ENCODE peak calls at places on chromosomes 16 and 17, in nine cellular contexts. F is neural progenitor cell, Z is GM23338, R is HCT116, M is foreskin keratinocyte, X is heart right ventricle, K is fibroblast of lung, V is endodermal cell, I is psoas muscle. H is an unnamed sample. For H3K27me3, the result is how much of the 10 kb centered on the place peaks cover.

GRCh38 chr17:42132941-42133340 is 10.3 kb downstream of the HSPB9 start:
- DNase-seq in R (no peak), I (peak), X (peak), V (no peak), K (peak), F (no peak), Z (no peak), M (no peak), H (no peak)

GRCh38 chr17:62092784-62093183 is 27.7 kb upstream of the MED13 start:
- DNase-seq in R (no peak), M (no peak), X (no peak), K (no peak), F (no peak), V (no peak), Z (no peak), I (no peak), H (no peak)

GRCh38 chr16:49485663-49486062 is 112.1 kb downstream of the C16orf78 start:
- DNase-seq in V (no peak), F (no peak), X (no peak), K (no peak), I (no peak), R (no peak), Z (no peak), M (no peak), H (no peak)

GRCh38 chr17:38741853-38742421 is 6.2 kb downstream of the PCGF2 start:
- DNase-seq in V (no peak), Z (no peak), M (no peak), K (no peak), I (peak), R (no peak), F (no peak), X (peak), H (peak)

GRCh38 chr17:42775534-42776098 is 2.4 kb downstream of the VPS25 start:
- DNase-seq in K (peak), R (no peak), I (no peak), X (no peak), Z (no peak), M (no peak), V (no peak), F (no peak), H (no peak)

GRCh38 chr16:48903054-48903453 is 293.1 kb upstream of the N4BP1 start:
- DNase-seq in K (no peak), Z (peak), R (no peak), V (peak), F (peak), I (no peak), M (no peak), X (no peak), H (no peak)

GRCh38 chr17:64196626-64197025 is 66.4 kb downstream of the TEX2 start:
- DNase-seq in K (peak), V (no peak), X (no peak), Z (no peak), I (no peak), M (no peak), R (no peak), F (no peak), H (no peak)

GRCh38 chr16:69567031-69567680 is 1.4 kb downstream of the NFAT5 start:
- DNase-seq in I (no peak), R (no peak), M (no peak), F (no peak), K (peak), Z (no peak), X (no peak), V (peak), H (no peak)

GRCh38 chr16:278863-279366 is 1.5 kb upstream of the ARHGDIG start:
- DNase-seq in F (peak), I (no peak), X (peak), K (peak), V (peak), R (no peak), Z (peak), M (peak), H (no peak)

GRCh38 chr17:9195961-9196668 is 174.8 kb downstream of the NTN1 start:
- DNase-seq in M (no peak), X (no peak), R (no peak), V (peak), I (no peak), K (no peak), Z (peak), F (peak), H (no peak)

GRCh38 chr17:65139045-65139764 is 2.0 kb downstream of the RGS9 start:
- DNase-seq in M (no peak), X (no peak), Z (no peak), F (no peak), V (no peak), R (no peak), K (no peak), I (no peak), H (no peak)

GRCh38 chr17:74199306-74200092 is 4.0 kb upstream of the RPL38 start:
- DNase-seq in Z (peak), R (no peak), M (no peak), K (peak), F (peak), X (peak), I (peak), V (peak), H (peak)

GRCh38 chr16:75306102-75306762 is 54.8 kb upstream of the BCAR1 start:
- DNase-seq in I (no peak), R (peak), F (no peak), K (peak), M (no peak), Z (no peak), X (no peak), V (no peak), H (no peak)

GRCh38 chr16:30151091-30151490 is 28.1 kb upstream of the MAPK3 start:
- DNase-seq in V (no peak), M (no peak), F (no peak), K (no peak), I (no peak), Z (no peak), R (no peak), X (no peak), H (no peak)

GRCh38 chr16:28263305-28263704 is 29.0 kb upstream of the SBK1 start:
- DNase-seq in V (no peak), M (no peak), R (no peak), I (no peak), Z (no peak), F (no peak), K (no peak), X (no peak), H (no peak)

GRCh38 chr17:1147664-1148063 is 32.1 kb downstream of the ABR start:
- DNase-seq in M (peak), K (peak), F (peak), V (peak), R (peak), I (peak), Z (peak), X (peak), H (peak)

GRCh38 chr16:77682586-77682985 is 39.7 kb upstream of the NUDT7 start:
- DNase-seq in K (no peak), F (no peak), I (no peak), Z (no peak), M (no peak), R (no peak), V (no peak), X (no peak), H (no peak)

GRCh38 chr16:82093901-82094300 is 58.8 kb downstream of the HSD17B2 start:
- DNase-seq in V (no peak), R (no peak), Z (no peak), K (peak), M (peak), F (no peak), I (no peak), X (no peak), H (no peak)

GRCh38 chr16:69328854-69329316 is 1.5 kb downstream of the PDF start:
- DNase-seq in K (peak), Z (no peak), I (no peak), F (no peak), X (no peak), M (no peak), R (no peak), V (no peak), H (no peak)

GRCh38 chr16:88803264-88803987 is at the start of gene CDT1:
- DNase-seq in R (peak), X (peak), F (peak), I (peak), K (peak), Z (peak), V (peak), M (no peak), H (peak)

DNA sequence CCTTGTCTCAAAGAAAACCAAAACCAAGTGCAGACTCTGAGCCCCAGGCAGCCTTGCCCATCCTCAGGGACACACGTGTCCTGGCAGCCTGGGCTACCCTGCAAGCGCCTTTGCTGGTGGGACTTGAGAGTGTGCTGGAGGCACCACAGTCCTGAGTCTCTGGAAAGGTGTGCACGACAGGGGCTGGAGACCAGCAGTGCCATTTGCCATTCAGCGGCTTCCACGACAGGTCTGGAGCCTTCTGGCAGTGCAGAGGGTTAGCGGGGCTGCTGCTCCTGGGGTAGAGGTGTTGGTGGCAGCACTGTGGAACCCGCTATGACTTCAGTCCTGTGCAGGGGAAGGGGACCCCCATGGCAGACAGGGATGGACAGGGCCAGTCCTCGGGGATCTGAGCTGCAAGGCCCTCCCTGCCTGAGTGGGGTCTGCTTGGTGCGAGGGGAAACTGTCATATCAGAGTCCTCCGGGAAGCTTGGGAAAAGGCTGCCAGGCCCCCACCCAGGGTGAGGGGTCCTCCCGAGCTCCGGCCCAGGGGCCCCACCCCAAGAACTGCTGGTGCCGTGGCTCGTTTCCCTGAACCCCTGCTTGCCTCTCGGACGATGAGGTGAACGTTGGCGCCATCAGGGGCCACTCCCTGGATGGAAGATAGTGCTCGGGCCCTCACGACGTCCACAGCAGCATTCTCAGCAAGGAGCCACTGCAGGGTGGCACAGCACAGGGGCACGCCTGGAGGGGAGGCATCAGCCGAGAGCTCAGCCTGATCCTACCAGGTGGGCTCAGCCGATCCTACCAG is 6.8 kb downstream of the FAAP100 start:
- DNase-seq in X (peak), M (no peak), R (no peak), F (no peak), Z (no peak), K (no peak), I (no peak), V (no peak), H (no peak)
- TF ChIP-seq CTCF in X (no peak), M (no peak), R (no peak), F (no peak), Z (no peak), K (no peak), I (no peak), V (no peak), H (no peak)

GRCh38 chr17:3475812-3476686 is at the start of gene ASPA:
- DNase-seq in M (no peak), X (no peak), I (no peak), F (no peak), R (no peak), V (no peak), Z (no peak), K (no peak), H (no peak)
- H3K27ac ChIP-seq in M (no peak), X (no peak), I (peak), F (no peak), R (no peak), V (no peak), Z (no peak), K (peak), H (no peak)

GRCh38 chr17:28513476-28513875 is 7.3 kb downstream of the FOXN1 start:
- DNase-seq in F (no peak), X (no peak), V (no peak), I (no peak), M (no peak), K (no peak), Z (no peak), R (no peak), H (no peak)
- H3K27me3 ChIP-seq in F (under half), X (half or more), V (under half), I (under half), M (under half), K (under half), Z (under half), R (under half), H (under half)

GRCh38 chr17:19762515-19762961 is 14.4 kb upstream of the ALDH3A1 start:
- DNase-seq in R (no peak), X (no peak), Z (peak), I (peak), K (peak), V (peak), F (peak), M (no peak), H (peak)
- TF ChIP-seq CTCF in R (peak), X (peak), Z (peak), I (peak), K (peak), V (peak), F (peak), M (peak), H (peak)

GRCh38 chr17:47895254-47895855 is 681 bp upstream of the SP2 start:
- DNase-seq in I (peak), F (no peak), Z (no peak), M (no peak), R (no peak), X (no peak), K (peak), V (no peak), H (peak)
- H3K27ac ChIP-seq in I (peak), F (no peak), Z (peak), M (peak), R (peak), X (peak), K (peak), V (no peak), H (peak)

GRCh38 chr17:79600071-79600470 is 10.8 kb downstream of the RBFOX3 start:
- DNase-seq in V (no peak), K (no peak), Z (no peak), R (no peak), I (no peak), X (no peak), F (no peak), M (no peak), H (no peak)

GRCh38 chr17:79601604-79602420 is 9.0 kb downstream of the RBFOX3 start:
- DNase-seq in I (no peak), F (no peak), X (no peak), M (no peak), V (no peak), K (no peak), Z (no peak), R (no peak), H (no peak)

GRCh38 chr17:79603771-79604170 is 7.1 kb downstream of the RBFOX3 start:
- DNase-seq in K (no peak), R (no peak), Z (no peak), F (no peak), M (no peak), I (no peak), V (no peak), X (no peak), H (no peak)

GRCh38 chr17:79600613-79601221 is 10.1 kb downstream of the RBFOX3 start:
- DNase-seq in V (peak), M (no peak), K (no peak), F (peak), Z (no peak), R (no peak), I (no peak), X (no peak), H (no peak)

GRCh38 chr17:79602621-79603020 is 8.2 kb downstream of the RBFOX3 start:
- DNase-seq in I (no peak), K (no peak), X (no peak), M (no peak), Z (no peak), R (no peak), F (no peak), V (no peak), H (no peak)
- H3K27me3 ChIP-seq in I (under half), K (under half), X (half or more), M (half or more), Z (under half), R (half or more), F (half or more), V (half or more), H (under half)

GRCh38 chr16:31862761-31863160 is 10.8 kb upstream of the ZNF267 start:
- DNase-seq in Z (no peak), R (no peak), I (no peak), M (no peak), X (no peak), V (no peak), K (no peak), F (no peak), H (no peak)
- TF ChIP-seq CTCF in Z (no peak), R (no peak), I (no peak), M (no peak), X (no peak), V (no peak), K (no peak), F (no peak), H (no peak)

DNA sequence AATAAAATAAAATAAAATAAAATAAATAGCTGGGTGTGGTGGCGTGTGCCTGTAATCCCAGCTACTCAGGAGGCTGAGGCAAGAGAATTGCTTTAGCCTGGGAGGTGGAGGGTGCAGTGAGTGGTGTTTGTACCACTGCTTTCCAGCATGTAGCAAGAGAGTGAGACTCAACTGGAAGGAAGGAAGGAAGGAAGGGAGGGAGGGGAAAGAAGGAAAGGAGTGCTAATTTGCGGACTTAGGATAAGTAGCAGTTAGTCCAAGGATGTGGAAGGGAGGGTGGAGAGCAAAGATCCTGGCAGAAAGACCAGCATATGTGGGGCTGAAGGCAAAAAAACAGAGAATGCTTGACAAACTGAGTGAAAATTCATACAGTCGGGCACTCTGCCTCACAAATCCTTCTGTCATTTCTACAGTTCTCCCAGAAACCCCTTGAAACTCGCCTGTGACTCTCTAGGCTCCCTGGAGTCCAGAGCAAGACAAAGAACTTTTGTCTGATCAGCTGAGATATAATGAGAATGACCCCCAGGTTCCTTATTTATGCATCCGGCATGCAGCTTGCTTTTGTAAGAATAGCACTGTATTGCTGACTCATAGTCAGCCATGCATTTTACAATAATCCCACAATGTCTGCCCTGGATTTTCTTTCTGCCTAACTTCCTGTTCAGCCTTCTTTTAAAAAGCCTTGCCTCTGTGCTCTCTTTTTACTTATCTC is 31.5 kb downstream of the CDK5RAP3 start:
- DNase-seq in I (no peak), F (peak), R (no peak), K (peak), V (no peak), M (no peak), Z (no peak), X (no peak), H (no peak)
- H3K27ac ChIP-seq in I (peak), F (peak), R (peak), K (peak), V (peak), M (peak), Z (peak), X (peak), H (peak)

GRCh38 chr16:51851111-51851510 is 695.8 kb downstream of the TOX3 start:
- DNase-seq in K (no peak), M (no peak), F (no peak), Z (no peak), R (no peak), I (no peak), V (no peak), X (no peak), H (no peak)
- H3K27me3 ChIP-seq in K (under half), M (under half), F (under half), Z (under half), R (under half), I (under half), V (under half), X (under half), H (under half)

GRCh38 chr16:56419740-56420548 is 5.4 kb downstream of the AMFR start:
- DNase-seq in X (no peak), V (no peak), Z (peak), K (no peak), I (no peak), F (no peak), R (no peak), M (no peak), H (no peak)
- TF ChIP-seq CTCF in X (no peak), V (peak), Z (peak), K (no peak), I (no peak), F (no peak), R (peak), M (no peak), H (no peak)